ENCODE peak calls at places on chromosomes 13 and 19, in seven cellular contexts. One of them, this sample, is unnamed. For H3K4me1, the result is how much of the 10 kb centered on the place peaks cover.

GRCh38 chr19:6233051-6233826 is 46.5 kb downstream of the MLLT1 start:
- DNase-seq in lower lobe of right lung: peak
- DNase-seq in psoas muscle: peak
- DNase-seq in upper lobe of left lung: peak
- DNase-seq in CD4-positive, CD25-positive, alpha-beta regulatory T cell: no peak
- DNase-seq in heart left ventricle: peak
- DNase-seq in mesendoderm: no peak
- DNase-seq in this sample: peak

GRCh38 chr19:54561840-54562239 is 11.8 kb upstream of the LILRA2 start:
- DNase-seq in psoas muscle: no peak
- DNase-seq in mesendoderm: no peak
- DNase-seq in upper lobe of left lung: no peak
- DNase-seq in CD4-positive, CD25-positive, alpha-beta regulatory T cell: no peak
- DNase-seq in lower lobe of right lung: no peak
- DNase-seq in heart left ventricle: no peak
- DNase-seq in this sample: no peak

GRCh38 chr13:67416047-67416925 is 186.2 kb upstream of the PCDH9 start:
- DNase-seq in CD4-positive, CD25-positive, alpha-beta regulatory T cell: no peak
- DNase-seq in lower lobe of right lung: peak
- DNase-seq in mesendoderm: peak
- DNase-seq in heart left ventricle: peak
- DNase-seq in upper lobe of left lung: peak
- DNase-seq in psoas muscle: no peak
- DNase-seq in this sample: peak

GRCh38 chr19:20367811-20368294 is 197.7 kb downstream of the ZNF737 start:
- DNase-seq in psoas muscle: no peak
- DNase-seq in upper lobe of left lung: no peak
- DNase-seq in mesendoderm: peak
- DNase-seq in CD4-positive, CD25-positive, alpha-beta regulatory T cell: no peak
- DNase-seq in lower lobe of right lung: no peak
- DNase-seq in heart left ventricle: no peak
- DNase-seq in this sample: no peak

GRCh38 chr19:2488405-2488941 is 12.5 kb downstream of the GADD45B start:
- DNase-seq in heart left ventricle: no peak
- DNase-seq in mesendoderm: no peak
- DNase-seq in psoas muscle: no peak
- DNase-seq in lower lobe of right lung: no peak
- DNase-seq in CD4-positive, CD25-positive, alpha-beta regulatory T cell: no peak
- DNase-seq in upper lobe of left lung: no peak
- DNase-seq in this sample: no peak

GRCh38 chr13:75415720-75416119 is 66.2 kb downstream of the TBC1D4 start:
- DNase-seq in psoas muscle: no peak
- DNase-seq in heart left ventricle: no peak
- DNase-seq in mesendoderm: no peak
- DNase-seq in CD4-positive, CD25-positive, alpha-beta regulatory T cell: no peak
- DNase-seq in upper lobe of left lung: no peak
- DNase-seq in lower lobe of right lung: no peak
- DNase-seq in this sample: no peak

GRCh38 chr13:62706035-62706434 is 1290.4 kb upstream of the PCDH20 start:
- DNase-seq in lower lobe of right lung: no peak
- DNase-seq in upper lobe of left lung: no peak
- DNase-seq in heart left ventricle: no peak
- DNase-seq in psoas muscle: no peak
- DNase-seq in CD4-positive, CD25-positive, alpha-beta regulatory T cell: no peak
- DNase-seq in mesendoderm: no peak
- DNase-seq in this sample: no peak

GRCh38 chr13:49217962-49218492 is 2.1 kb upstream of the MLNR start:
- DNase-seq in heart left ventricle: no peak
- DNase-seq in lower lobe of right lung: no peak
- DNase-seq in upper lobe of left lung: no peak
- DNase-seq in psoas muscle: no peak
- DNase-seq in CD4-positive, CD25-positive, alpha-beta regulatory T cell: no peak
- DNase-seq in mesendoderm: no peak
- DNase-seq in this sample: no peak

GRCh38 chr13:34587586-34587985 is 354.5 kb upstream of the NBEA start:
- DNase-seq in lower lobe of right lung: no peak
- DNase-seq in CD4-positive, CD25-positive, alpha-beta regulatory T cell: no peak
- DNase-seq in upper lobe of left lung: no peak
- DNase-seq in heart left ventricle: no peak
- DNase-seq in psoas muscle: no peak
- DNase-seq in mesendoderm: no peak
- DNase-seq in this sample: no peak

GRCh38 chr13:89052699-89053098 is 1381.5 kb downstream of the SLITRK5 start:
- DNase-seq in psoas muscle: no peak
- DNase-seq in upper lobe of left lung: no peak
- DNase-seq in lower lobe of right lung: no peak
- DNase-seq in CD4-positive, CD25-positive, alpha-beta regulatory T cell: no peak
- DNase-seq in heart left ventricle: no peak
- DNase-seq in mesendoderm: no peak
- DNase-seq in this sample: no peak

GRCh38 chr19:41932259-41933130 is 4.2 kb upstream of the ERFL start:
- DNase-seq in mesendoderm: no peak
- DNase-seq in CD4-positive, CD25-positive, alpha-beta regulatory T cell: no peak
- DNase-seq in lower lobe of right lung: no peak
- DNase-seq in upper lobe of left lung: no peak
- DNase-seq in psoas muscle: no peak
- DNase-seq in heart left ventricle: no peak
- DNase-seq in this sample: no peak

GRCh38 chr19:45777395-45777961 is 4.8 kb downstream of the DMPK start:
- DNase-seq in CD4-positive, CD25-positive, alpha-beta regulatory T cell: no peak
- DNase-seq in lower lobe of right lung: no peak
- DNase-seq in psoas muscle: no peak
- DNase-seq in upper lobe of left lung: no peak
- DNase-seq in mesendoderm: no peak
- DNase-seq in heart left ventricle: no peak
- DNase-seq in this sample: peak

GRCh38 chr19:56272448-56272847 is at the start of gene EDDM13:
- DNase-seq in mesendoderm: no peak
- DNase-seq in heart left ventricle: no peak
- DNase-seq in CD4-positive, CD25-positive, alpha-beta regulatory T cell: no peak
- DNase-seq in upper lobe of left lung: no peak
- DNase-seq in psoas muscle: no peak
- DNase-seq in lower lobe of right lung: no peak
- DNase-seq in this sample: no peak

GRCh38 chr13:33352520-33352919 is 67.0 kb upstream of the STARD13 start:
- DNase-seq in mesendoderm: no peak
- DNase-seq in upper lobe of left lung: no peak
- DNase-seq in CD4-positive, CD25-positive, alpha-beta regulatory T cell: no peak
- DNase-seq in heart left ventricle: no peak
- DNase-seq in psoas muscle: peak
- DNase-seq in lower lobe of right lung: no peak
- DNase-seq in this sample: no peak

GRCh38 chr13:113420833-113421600 is 32.3 kb downstream of the ADPRHL1 start:
- DNase-seq in mesendoderm: no peak
- DNase-seq in lower lobe of right lung: no peak
- DNase-seq in CD4-positive, CD25-positive, alpha-beta regulatory T cell: no peak
- DNase-seq in upper lobe of left lung: no peak
- DNase-seq in heart left ventricle: no peak
- DNase-seq in psoas muscle: no peak
- DNase-seq in this sample: peak

GRCh38 chr19:51439021-51439465 is 19.2 kb downstream of the SIGLEC8 start:
- DNase-seq in lower lobe of right lung: no peak
- DNase-seq in mesendoderm: peak
- DNase-seq in upper lobe of left lung: no peak
- DNase-seq in CD4-positive, CD25-positive, alpha-beta regulatory T cell: no peak
- DNase-seq in psoas muscle: no peak
- DNase-seq in heart left ventricle: no peak
- DNase-seq in this sample: no peak

GRCh38 chr19:49592486-49593232 is 1.7 kb downstream of the PRR12 start:
- DNase-seq in CD4-positive, CD25-positive, alpha-beta regulatory T cell: no peak
- DNase-seq in lower lobe of right lung: no peak
- DNase-seq in heart left ventricle: no peak
- DNase-seq in psoas muscle: no peak
- DNase-seq in mesendoderm: peak
- DNase-seq in upper lobe of left lung: no peak
- DNase-seq in this sample: no peak

GRCh38 chr13:109336730-109337129 is 449.7 kb downstream of the IRS2 start:
- DNase-seq in mesendoderm: peak
- DNase-seq in heart left ventricle: no peak
- DNase-seq in psoas muscle: no peak
- DNase-seq in CD4-positive, CD25-positive, alpha-beta regulatory T cell: no peak
- DNase-seq in upper lobe of left lung: no peak
- DNase-seq in lower lobe of right lung: no peak
- DNase-seq in this sample: no peak

GRCh38 chr19:3275068-3275582 is 50.7 kb downstream of the CELF5 start:
- DNase-seq in CD4-positive, CD25-positive, alpha-beta regulatory T cell: peak
- DNase-seq in heart left ventricle: no peak
- DNase-seq in psoas muscle: no peak
- DNase-seq in mesendoderm: peak
- DNase-seq in lower lobe of right lung: no peak
- DNase-seq in upper lobe of left lung: no peak
- DNase-seq in this sample: no peak

GRCh38 chr13:84997858-84998257 is 801.4 kb downstream of the SLITRK6 start:
- DNase-seq in psoas muscle: no peak
- DNase-seq in lower lobe of right lung: no peak
- DNase-seq in heart left ventricle: no peak
- DNase-seq in CD4-positive, CD25-positive, alpha-beta regulatory T cell: no peak
- DNase-seq in mesendoderm: no peak
- DNase-seq in upper lobe of left lung: no peak
- DNase-seq in this sample: no peak

GRCh38 chr19:4414144-4414799 is 11.8 kb downstream of the CHAF1A start:
- DNase-seq in CD4-positive, CD25-positive, alpha-beta regulatory T cell: no peak
- DNase-seq in lower lobe of right lung: no peak
- DNase-seq in mesendoderm: no peak
- DNase-seq in upper lobe of left lung: no peak
- DNase-seq in heart left ventricle: peak
- DNase-seq in psoas muscle: no peak
- DNase-seq in this sample: no peak

GRCh38 chr19:33868821-33869412 is 72.2 kb downstream of the KCTD15 start:
- DNase-seq in lower lobe of right lung: no peak
- DNase-seq in heart left ventricle: peak
- DNase-seq in CD4-positive, CD25-positive, alpha-beta regulatory T cell: no peak
- DNase-seq in psoas muscle: peak
- DNase-seq in mesendoderm: peak
- DNase-seq in upper lobe of left lung: no peak
- DNase-seq in this sample: peak

GRCh38 chr13:98543380-98544104 is 33.4 kb downstream of the STK24 start:
- DNase-seq in heart left ventricle: no peak
- DNase-seq in mesendoderm: no peak
- DNase-seq in CD4-positive, CD25-positive, alpha-beta regulatory T cell: no peak
- DNase-seq in lower lobe of right lung: no peak
- DNase-seq in psoas muscle: no peak
- DNase-seq in upper lobe of left lung: no peak
- DNase-seq in this sample: no peak

GRCh38 chr13:98542568-98543379 is 34.1 kb downstream of the STK24 start:
- DNase-seq in CD4-positive, CD25-positive, alpha-beta regulatory T cell: no peak
- DNase-seq in mesendoderm: no peak
- DNase-seq in upper lobe of left lung: no peak
- DNase-seq in psoas muscle: no peak
- DNase-seq in heart left ventricle: no peak
- DNase-seq in lower lobe of right lung: no peak
- DNase-seq in this sample: no peak

GRCh38 chr13:98541211-98541610 is 35.7 kb downstream of the STK24 start:
- DNase-seq in psoas muscle: no peak
- DNase-seq in CD4-positive, CD25-positive, alpha-beta regulatory T cell: no peak
- DNase-seq in lower lobe of right lung: no peak
- DNase-seq in upper lobe of left lung: no peak
- DNase-seq in heart left ventricle: no peak
- DNase-seq in mesendoderm: no peak
- DNase-seq in this sample: no peak

GRCh38 chr13:98540476-98540875 is 36.4 kb downstream of the STK24 start:
- DNase-seq in CD4-positive, CD25-positive, alpha-beta regulatory T cell: no peak
- DNase-seq in heart left ventricle: no peak
- DNase-seq in psoas muscle: no peak
- DNase-seq in upper lobe of left lung: no peak
- DNase-seq in lower lobe of right lung: no peak
- DNase-seq in mesendoderm: no peak
- DNase-seq in this sample: peak

DNA sequence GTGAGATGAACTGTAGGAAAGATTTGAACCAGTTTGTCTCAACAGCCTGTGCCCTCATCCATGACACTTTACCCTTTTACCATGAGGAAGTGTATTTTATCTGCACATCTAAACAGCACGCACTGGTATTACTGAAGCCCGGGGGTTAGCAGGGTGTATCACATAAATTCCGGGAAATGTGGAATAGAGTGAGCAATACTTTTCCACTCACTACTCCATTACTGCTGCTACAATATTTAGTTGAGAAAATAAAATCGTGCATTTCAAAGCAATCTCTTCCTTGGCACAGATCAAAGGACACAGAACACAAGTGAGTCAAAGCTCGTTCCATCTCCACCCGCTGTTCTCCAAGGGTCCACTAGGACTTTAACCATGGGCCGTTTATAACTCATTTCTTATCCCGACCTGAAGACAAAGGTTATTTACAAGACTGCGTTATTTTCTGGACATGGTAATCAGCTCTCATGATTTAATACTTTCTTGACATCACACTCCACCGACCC is 35.2 kb downstream of the STK24 start:
- DNase-seq in CD4-positive, CD25-positive, alpha-beta regulatory T cell: no peak
- DNase-seq in lower lobe of right lung: no peak
- DNase-seq in upper lobe of left lung: no peak
- DNase-seq in psoas muscle: no peak
- DNase-seq in heart left ventricle: no peak
- DNase-seq in mesendoderm: no peak
- DNase-seq in this sample: no peak
- H3K4me1 ChIP-seq in CD4-positive, CD25-positive, alpha-beta regulatory T cell: half or more
- H3K4me1 ChIP-seq in lower lobe of right lung: half or more
- H3K4me1 ChIP-seq in upper lobe of left lung: half or more
- H3K4me1 ChIP-seq in psoas muscle: half or more
- H3K4me1 ChIP-seq in heart left ventricle: half or more
- H3K4me1 ChIP-seq in mesendoderm: under half
- H3K4me1 ChIP-seq in this sample: under half

GRCh38 chr13:95118541-95119324 is 182.5 kb downstream of the ABCC4 start:
- DNase-seq in CD4-positive, CD25-positive, alpha-beta regulatory T cell: no peak
- DNase-seq in lower lobe of right lung: no peak
- DNase-seq in psoas muscle: no peak
- DNase-seq in upper lobe of left lung: no peak
- DNase-seq in mesendoderm: no peak
- DNase-seq in heart left ventricle: no peak
- DNase-seq in this sample: no peak
- H3K27ac ChIP-seq in CD4-positive, CD25-positive, alpha-beta regulatory T cell: no peak
- H3K27ac ChIP-seq in lower lobe of right lung: no peak
- H3K27ac ChIP-seq in psoas muscle: no peak
- H3K27ac ChIP-seq in upper lobe of left lung: no peak
- H3K27ac ChIP-seq in mesendoderm: no peak
- H3K27ac ChIP-seq in heart left ventricle: no peak
- H3K27ac ChIP-seq in this sample: no peak

GRCh38 chr19:43781630-43782310 is 997 bp upstream of the KCNN4 start:
- DNase-seq in upper lobe of left lung: no peak
- DNase-seq in lower lobe of right lung: no peak
- DNase-seq in heart left ventricle: no peak
- DNase-seq in CD4-positive, CD25-positive, alpha-beta regulatory T cell: no peak
- DNase-seq in psoas muscle: no peak
- DNase-seq in mesendoderm: no peak
- DNase-seq in this sample: no peak
- H3K4me1 ChIP-seq in upper lobe of left lung: under half
- H3K4me1 ChIP-seq in lower lobe of right lung: under half
- H3K4me1 ChIP-seq in heart left ventricle: half or more
- H3K4me1 ChIP-seq in CD4-positive, CD25-positive, alpha-beta regulatory T cell: half or more
- H3K4me1 ChIP-seq in psoas muscle: under half
- H3K4me1 ChIP-seq in mesendoderm: under half
- H3K4me1 ChIP-seq in this sample: under half

DNA sequence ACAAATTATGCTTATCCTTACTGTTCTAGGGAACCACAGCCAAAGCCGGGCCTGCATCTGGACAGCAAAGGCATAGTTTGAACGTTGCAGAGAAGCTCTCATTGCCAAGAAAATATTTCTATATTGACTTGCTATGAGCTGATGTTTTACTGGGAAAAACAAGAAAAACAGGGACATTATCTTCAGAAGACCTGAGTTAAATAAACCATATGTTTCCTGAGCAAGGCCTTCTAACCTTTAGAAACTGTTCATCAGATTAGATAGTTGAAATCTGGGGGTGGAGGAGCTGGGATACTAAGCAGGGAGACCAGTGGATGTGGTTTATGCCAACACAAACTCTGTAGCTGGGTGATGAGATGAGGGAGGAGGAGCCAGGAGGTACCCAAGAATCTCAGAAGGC is 55.0 kb downstream of the EFNB2 start:
- DNase-seq in mesendoderm: no peak
- DNase-seq in psoas muscle: no peak
- DNase-seq in lower lobe of right lung: no peak
- DNase-seq in upper lobe of left lung: no peak
- DNase-seq in CD4-positive, CD25-positive, alpha-beta regulatory T cell: no peak
- DNase-seq in heart left ventricle: no peak
- DNase-seq in this sample: no peak
- H3K27ac ChIP-seq in mesendoderm: no peak
- H3K27ac ChIP-seq in psoas muscle: no peak
- H3K27ac ChIP-seq in lower lobe of right lung: no peak
- H3K27ac ChIP-seq in upper lobe of left lung: no peak
- H3K27ac ChIP-seq in CD4-positive, CD25-positive, alpha-beta regulatory T cell: no peak
- H3K27ac ChIP-seq in heart left ventricle: peak
- H3K27ac ChIP-seq in this sample: no peak

This sample was measured in right cardiac atrium.